ENCODE peak calls at places on chromosome 18, in ten cellular contexts. One of them, this sample, is unnamed.
A peak's percentile ranks its signal among the peaks of the same experiment; 100 is the strongest.

GRCh38 chr18:12886498-12887126 is 2.6 kb upstream of the PTPN2 start:
- DNase-seq in HEK293T: no peak
- DNase-seq in cardiac muscle cell: no peak
- DNase-seq in ELR: peak; percentile 58
- DNase-seq in CD4-positive, CD25-positive, alpha-beta regulatory T cell: no peak
- DNase-seq in NCI-H1092: no peak
- DNase-seq in H7: no peak
- DNase-seq in left colon: no peak
- DNase-seq in omental fat pad: no peak
- DNase-seq in BJ: no peak
- DNase-seq in this sample: no peak

GRCh38 chr18:26919656-26920055 is 54.1 kb upstream of the AQP4 start:
- DNase-seq in CD4-positive, CD25-positive, alpha-beta regulatory T cell: no peak
- DNase-seq in BJ: no peak
- DNase-seq in H7: no peak
- DNase-seq in ELR: no peak
- DNase-seq in left colon: no peak
- DNase-seq in omental fat pad: no peak
- DNase-seq in cardiac muscle cell: peak; percentile 87
- DNase-seq in NCI-H1092: no peak
- DNase-seq in HEK293T: no peak
- DNase-seq in this sample: peak; percentile 12

GRCh38 chr18:74820160-74820780 is 222.6 kb downstream of the ZNF407 start:
- DNase-seq in NCI-H1092: no peak
- DNase-seq in omental fat pad: no peak
- DNase-seq in CD4-positive, CD25-positive, alpha-beta regulatory T cell: no peak
- DNase-seq in ELR: no peak
- DNase-seq in left colon: no peak
- DNase-seq in HEK293T: no peak
- DNase-seq in BJ: no peak
- DNase-seq in cardiac muscle cell: no peak
- DNase-seq in H7: no peak
- DNase-seq in this sample: no peak

GRCh38 chr18:49174478-49174877 is 223.7 kb upstream of the SMAD7 start:
- DNase-seq in left colon: no peak
- DNase-seq in omental fat pad: no peak
- DNase-seq in HEK293T: no peak
- DNase-seq in NCI-H1092: no peak
- DNase-seq in H7: no peak
- DNase-seq in ELR: peak; percentile 61
- DNase-seq in CD4-positive, CD25-positive, alpha-beta regulatory T cell: no peak
- DNase-seq in BJ: no peak
- DNase-seq in cardiac muscle cell: no peak
- DNase-seq in this sample: no peak

GRCh38 chr18:73774836-73775509 is 372.7 kb downstream of the FBXO15 start:
- DNase-seq in cardiac muscle cell: no peak
- DNase-seq in HEK293T: no peak
- DNase-seq in BJ: no peak
- DNase-seq in omental fat pad: no peak
- DNase-seq in CD4-positive, CD25-positive, alpha-beta regulatory T cell: no peak
- DNase-seq in NCI-H1092: peak; percentile 59
- DNase-seq in ELR: no peak
- DNase-seq in left colon: no peak
- DNase-seq in H7: no peak
- DNase-seq in this sample: no peak

GRCh38 chr18:75072672-75073371 is 136.1 kb downstream of the PTGR3 start:
- DNase-seq in NCI-H1092: no peak
- DNase-seq in H7: no peak
- DNase-seq in left colon: no peak
- DNase-seq in cardiac muscle cell: no peak
- DNase-seq in CD4-positive, CD25-positive, alpha-beta regulatory T cell: no peak
- DNase-seq in HEK293T: no peak
- DNase-seq in BJ: no peak
- DNase-seq in ELR: no peak
- DNase-seq in omental fat pad: no peak
- DNase-seq in this sample: no peak

GRCh38 chr18:34352385-34353163 is 127.9 kb upstream of the NOL4 start:
- DNase-seq in left colon: no peak
- DNase-seq in H7: peak; percentile 13
- DNase-seq in CD4-positive, CD25-positive, alpha-beta regulatory T cell: no peak
- DNase-seq in omental fat pad: no peak
- DNase-seq in BJ: no peak
- DNase-seq in NCI-H1092: peak; percentile 81
- DNase-seq in HEK293T: peak; percentile 36
- DNase-seq in cardiac muscle cell: peak; percentile 18
- DNase-seq in ELR: no peak
- DNase-seq in this sample: no peak

GRCh38 chr18:23387265-23387664 is 65.8 kb upstream of the RIOK3 start:
- DNase-seq in H7: no peak
- DNase-seq in NCI-H1092: no peak
- DNase-seq in BJ: no peak
- DNase-seq in left colon: no peak
- DNase-seq in ELR: no peak
- DNase-seq in omental fat pad: no peak
- DNase-seq in HEK293T: no peak
- DNase-seq in cardiac muscle cell: no peak
- DNase-seq in CD4-positive, CD25-positive, alpha-beta regulatory T cell: no peak
- DNase-seq in this sample: no peak

GRCh38 chr18:64717026-64717425 is 568.1 kb upstream of the LINC00305 start:
- DNase-seq in left colon: no peak
- DNase-seq in cardiac muscle cell: no peak
- DNase-seq in HEK293T: no peak
- DNase-seq in H7: no peak
- DNase-seq in ELR: no peak
- DNase-seq in CD4-positive, CD25-positive, alpha-beta regulatory T cell: no peak
- DNase-seq in BJ: no peak
- DNase-seq in omental fat pad: no peak
- DNase-seq in NCI-H1092: no peak
- DNase-seq in this sample: no peak

GRCh38 chr18:46843372-46843771 is 73.9 kb downstream of the PIAS2 start:
- DNase-seq in omental fat pad: no peak
- DNase-seq in H7: no peak
- DNase-seq in cardiac muscle cell: no peak
- DNase-seq in CD4-positive, CD25-positive, alpha-beta regulatory T cell: no peak
- DNase-seq in HEK293T: no peak
- DNase-seq in ELR: no peak
- DNase-seq in left colon: no peak
- DNase-seq in NCI-H1092: no peak
- DNase-seq in BJ: no peak
- DNase-seq in this sample: no peak

GRCh38 chr18:61651145-61651879 is 241.5 kb downstream of the RNF152 start:
- DNase-seq in cardiac muscle cell: no peak
- DNase-seq in ELR: no peak
- DNase-seq in HEK293T: no peak
- DNase-seq in left colon: no peak
- DNase-seq in NCI-H1092: no peak
- DNase-seq in BJ: no peak
- DNase-seq in CD4-positive, CD25-positive, alpha-beta regulatory T cell: no peak
- DNase-seq in H7: no peak
- DNase-seq in omental fat pad: no peak
- DNase-seq in this sample: no peak

GRCh38 chr18:63159590-63159989 is 160.0 kb downstream of the BCL2 start:
- DNase-seq in cardiac muscle cell: no peak
- DNase-seq in BJ: no peak
- DNase-seq in ELR: no peak
- DNase-seq in NCI-H1092: no peak
- DNase-seq in left colon: no peak
- DNase-seq in HEK293T: no peak
- DNase-seq in H7: no peak
- DNase-seq in omental fat pad: no peak
- DNase-seq in CD4-positive, CD25-positive, alpha-beta regulatory T cell: no peak
- DNase-seq in this sample: no peak

GRCh38 chr18:21141678-21142422 is 30.2 kb upstream of the ROCK1 start:
- DNase-seq in CD4-positive, CD25-positive, alpha-beta regulatory T cell: no peak
- DNase-seq in ELR: no peak
- DNase-seq in cardiac muscle cell: peak; percentile 17
- DNase-seq in BJ: no peak
- DNase-seq in H7: peak; percentile 13
- DNase-seq in HEK293T: no peak
- DNase-seq in omental fat pad: no peak
- DNase-seq in left colon: no peak
- DNase-seq in NCI-H1092: no peak
- DNase-seq in this sample: no peak

GRCh38 chr18:2857491-2858063 is 10.8 kb downstream of the EMILIN2 start:
- DNase-seq in omental fat pad: peak; percentile 70
- DNase-seq in HEK293T: no peak
- DNase-seq in BJ: peak; percentile 94
- DNase-seq in cardiac muscle cell: peak; percentile 91
- DNase-seq in ELR: peak; percentile 45
- DNase-seq in NCI-H1092: no peak
- DNase-seq in CD4-positive, CD25-positive, alpha-beta regulatory T cell: no peak
- DNase-seq in left colon: peak; percentile 46
- DNase-seq in H7: no peak
- DNase-seq in this sample: peak; percentile 74

GRCh38 chr18:8375899-8376512 is 233.2 kb upstream of the RAB12 start:
- DNase-seq in left colon: no peak
- DNase-seq in omental fat pad: no peak
- DNase-seq in H7: no peak
- DNase-seq in HEK293T: no peak
- DNase-seq in NCI-H1092: no peak
- DNase-seq in cardiac muscle cell: no peak
- DNase-seq in CD4-positive, CD25-positive, alpha-beta regulatory T cell: no peak
- DNase-seq in ELR: no peak
- DNase-seq in BJ: no peak
- DNase-seq in this sample: no peak

GRCh38 chr18:11163668-11164067 is 14.3 kb upstream of the PIEZO2 start:
- DNase-seq in BJ: no peak
- DNase-seq in H7: peak; percentile 72
- DNase-seq in CD4-positive, CD25-positive, alpha-beta regulatory T cell: no peak
- DNase-seq in left colon: no peak
- DNase-seq in omental fat pad: no peak
- DNase-seq in cardiac muscle cell: peak; percentile 47
- DNase-seq in ELR: no peak
- DNase-seq in HEK293T: no peak
- DNase-seq in NCI-H1092: no peak
- DNase-seq in this sample: no peak

GRCh38 chr18:10926565-10927194 is 222.7 kb downstream of the PIEZO2 start:
- DNase-seq in BJ: no peak
- DNase-seq in omental fat pad: no peak
- DNase-seq in H7: peak; percentile 43
- DNase-seq in NCI-H1092: no peak
- DNase-seq in HEK293T: no peak
- DNase-seq in CD4-positive, CD25-positive, alpha-beta regulatory T cell: no peak
- DNase-seq in left colon: no peak
- DNase-seq in ELR: peak; percentile 65
- DNase-seq in cardiac muscle cell: no peak
- DNase-seq in this sample: no peak

GRCh38 chr18:75618146-75618545 is 190.6 kb upstream of the SMIM21 start:
- DNase-seq in CD4-positive, CD25-positive, alpha-beta regulatory T cell: no peak
- DNase-seq in H7: no peak
- DNase-seq in NCI-H1092: no peak
- DNase-seq in omental fat pad: no peak
- DNase-seq in BJ: no peak
- DNase-seq in ELR: no peak
- DNase-seq in left colon: no peak
- DNase-seq in HEK293T: no peak
- DNase-seq in cardiac muscle cell: no peak
- DNase-seq in this sample: no peak

GRCh38 chr18:76715012-76715608 is 107.2 kb upstream of the ZNF236 start:
- DNase-seq in BJ: no peak
- DNase-seq in ELR: no peak
- DNase-seq in cardiac muscle cell: no peak
- DNase-seq in omental fat pad: no peak
- DNase-seq in HEK293T: no peak
- DNase-seq in NCI-H1092: no peak
- DNase-seq in H7: no peak
- DNase-seq in left colon: no peak
- DNase-seq in CD4-positive, CD25-positive, alpha-beta regulatory T cell: no peak
- DNase-seq in this sample: no peak

GRCh38 chr18:2627821-2628276 is 27.7 kb upstream of the SMCHD1 start:
- DNase-seq in omental fat pad: no peak
- DNase-seq in CD4-positive, CD25-positive, alpha-beta regulatory T cell: no peak
- DNase-seq in cardiac muscle cell: no peak
- DNase-seq in HEK293T: no peak
- DNase-seq in H7: no peak
- DNase-seq in left colon: no peak
- DNase-seq in BJ: no peak
- DNase-seq in ELR: peak; percentile 66
- DNase-seq in NCI-H1092: no peak
- DNase-seq in this sample: no peak

GRCh38 chr18:75083761-75084160 is 125.2 kb downstream of the PTGR3 start:
- DNase-seq in cardiac muscle cell: no peak
- DNase-seq in left colon: no peak
- DNase-seq in H7: no peak
- DNase-seq in BJ: no peak
- DNase-seq in NCI-H1092: no peak
- DNase-seq in ELR: no peak
- DNase-seq in CD4-positive, CD25-positive, alpha-beta regulatory T cell: no peak
- DNase-seq in HEK293T: no peak
- DNase-seq in omental fat pad: no peak
- DNase-seq in this sample: no peak

GRCh38 chr18:658947-659533 is 1.6 kb downstream of the TYMS start:
- DNase-seq in H7: no peak
- DNase-seq in cardiac muscle cell: no peak
- DNase-seq in CD4-positive, CD25-positive, alpha-beta regulatory T cell: no peak
- DNase-seq in BJ: no peak
- DNase-seq in NCI-H1092: no peak
- DNase-seq in left colon: no peak
- DNase-seq in ELR: no peak
- DNase-seq in HEK293T: no peak
- DNase-seq in omental fat pad: no peak
- DNase-seq in this sample: no peak

GRCh38 chr18:31992836-31993575 is 25.6 kb upstream of the RNF125 start:
- DNase-seq in cardiac muscle cell: peak; percentile 46
- DNase-seq in HEK293T: no peak
- DNase-seq in left colon: no peak
- DNase-seq in BJ: no peak
- DNase-seq in NCI-H1092: no peak
- DNase-seq in omental fat pad: no peak
- DNase-seq in H7: peak; percentile 27
- DNase-seq in ELR: no peak
- DNase-seq in CD4-positive, CD25-positive, alpha-beta regulatory T cell: no peak
- DNase-seq in this sample: no peak

GRCh38 chr18:58640891-58641610 is 12.2 kb upstream of the ALPK2 start:
- DNase-seq in H7: no peak
- DNase-seq in cardiac muscle cell: no peak
- DNase-seq in HEK293T: no peak
- DNase-seq in ELR: no peak
- DNase-seq in BJ: no peak
- DNase-seq in omental fat pad: no peak
- DNase-seq in CD4-positive, CD25-positive, alpha-beta regulatory T cell: no peak
- DNase-seq in NCI-H1092: no peak
- DNase-seq in left colon: no peak
- DNase-seq in this sample: no peak

GRCh38 chr18:24878289-24878688 is 417.9 kb downstream of the HRH4 start:
- DNase-seq in BJ: no peak
- DNase-seq in H7: no peak
- DNase-seq in omental fat pad: no peak
- DNase-seq in NCI-H1092: no peak
- DNase-seq in CD4-positive, CD25-positive, alpha-beta regulatory T cell: no peak
- DNase-seq in cardiac muscle cell: peak; percentile 55
- DNase-seq in HEK293T: peak; percentile 50
- DNase-seq in left colon: no peak
- DNase-seq in ELR: peak; percentile 20
- DNase-seq in this sample: no peak

GRCh38 chr18:66971951-66972350 is 368.1 kb upstream of the CDH19 start:
- DNase-seq in CD4-positive, CD25-positive, alpha-beta regulatory T cell: no peak
- DNase-seq in NCI-H1092: no peak
- DNase-seq in left colon: no peak
- DNase-seq in cardiac muscle cell: no peak
- DNase-seq in ELR: no peak
- DNase-seq in H7: no peak
- DNase-seq in omental fat pad: no peak
- DNase-seq in HEK293T: no peak
- DNase-seq in BJ: no peak
- DNase-seq in this sample: no peak

GRCh38 chr18:79952996-79953559 is 1.6 kb upstream of the SLC66A2 start:
- DNase-seq in H7: peak; percentile 84
- DNase-seq in HEK293T: no peak
- DNase-seq in ELR: no peak
- DNase-seq in CD4-positive, CD25-positive, alpha-beta regulatory T cell: no peak
- DNase-seq in NCI-H1092: no peak
- DNase-seq in left colon: peak; percentile 61
- DNase-seq in omental fat pad: peak; percentile 16
- DNase-seq in BJ: no peak
- DNase-seq in cardiac muscle cell: peak; percentile 47
- DNase-seq in this sample: no peak

GRCh38 chr18:74994502-74995403 is 214.2 kb downstream of the PTGR3 start:
- DNase-seq in BJ: no peak
- DNase-seq in H7: no peak
- DNase-seq in left colon: peak; percentile 44
- DNase-seq in HEK293T: no peak
- DNase-seq in cardiac muscle cell: no peak
- DNase-seq in omental fat pad: no peak
- DNase-seq in ELR: peak; percentile 47
- DNase-seq in NCI-H1092: peak; percentile 79
- DNase-seq in CD4-positive, CD25-positive, alpha-beta regulatory T cell: no peak
- DNase-seq in this sample: no peak